ENCODE peak calls at places on chromosomes 2 and 18, in eight cellular contexts. A is prostate gland, G is RWPE1, P is lung, Z is stomach, W is astrocyte of the cerebellum, T is neural progenitor cell, I is GM10248. C is an unnamed sample.

GRCh38 chr2:84942964-84943421 is 28.0 kb upstream of the KCMF1 start:
- DNase-seq in Z (no peak), G (no peak), A (no peak), P (no peak), T (no peak), W (no peak), I (peak), C (no peak)

GRCh38 chr18:57738078-57738477 is 65.0 kb downstream of the ATP8B1 start:
- DNase-seq in I (no peak), A (no peak), Z (no peak), G (no peak), P (no peak), T (no peak), W (no peak), C (no peak)

GRCh38 chr2:197806317-197806633 is 1.9 kb downstream of the PLCL1 start:
- DNase-seq in W (no peak), A (no peak), T (no peak), I (no peak), P (no peak), Z (no peak), G (no peak), C (no peak)

GRCh38 chr2:31515586-31515985 is 65.2 kb downstream of the SRD5A2 start:
- DNase-seq in W (no peak), I (no peak), T (no peak), G (no peak), A (no peak), P (no peak), Z (no peak), C (no peak)

GRCh38 chr2:77796397-77796796 is 274.2 kb upstream of the LRRTM4 start:
- DNase-seq in A (no peak), P (no peak), T (no peak), W (no peak), I (no peak), Z (no peak), G (no peak), C (no peak)

GRCh38 chr2:239934571-239935171 is 90.5 kb downstream of the NDUFA10 start:
- DNase-seq in Z (peak), G (peak), A (peak), I (peak), P (no peak), T (peak), W (peak), C (peak)

GRCh38 chr2:96924775-96925747 is 55.2 kb upstream of the SEMA4C start:
- DNase-seq in W (no peak), G (no peak), Z (no peak), T (no peak), A (no peak), I (no peak), P (no peak), C (no peak)

GRCh38 chr2:54770676-54771075 is 47.2 kb downstream of the EML6 start:
- DNase-seq in T (no peak), A (no peak), Z (no peak), G (no peak), I (no peak), W (no peak), P (no peak), C (no peak)

GRCh38 chr2:188471166-188471565 is 179.5 kb downstream of the GULP1 start:
- DNase-seq in Z (no peak), P (no peak), W (no peak), T (no peak), I (no peak), A (no peak), G (no peak), C (no peak)

GRCh38 chr2:101418704-101419663 is 31.7 kb upstream of the CREG2 start:
- DNase-seq in P (peak), W (peak), T (peak), A (peak), Z (peak), I (peak), G (peak), C (peak)

GRCh38 chr18:48808476-48808875 is 142.3 kb downstream of the SMAD7 start:
- DNase-seq in I (no peak), A (no peak), T (no peak), G (no peak), W (no peak), Z (no peak), P (no peak), C (no peak)

GRCh38 chr2:235325126-235325525 is 168.7 kb upstream of the AGAP1 start:
- DNase-seq in W (no peak), A (no peak), G (peak), I (no peak), Z (no peak), P (no peak), T (no peak), C (no peak)

GRCh38 chr2:195413422-195413821 is 243.6 kb upstream of the SLC39A10 start:
- DNase-seq in T (no peak), P (no peak), G (no peak), I (no peak), Z (no peak), W (no peak), A (no peak), C (no peak)

GRCh38 chr2:175741164-175741563 is 260.9 kb downstream of the LNPK start:
- DNase-seq in I (no peak), G (no peak), T (no peak), Z (no peak), W (no peak), A (no peak), P (no peak), C (no peak)

GRCh38 chr18:57900906-57901305 is 97.8 kb upstream of the ATP8B1 start:
- DNase-seq in P (no peak), Z (no peak), A (no peak), G (no peak), I (no peak), W (no peak), T (no peak), C (no peak)

GRCh38 chr2:160869411-160869810 is 290.8 kb upstream of the TANK start:
- DNase-seq in I (no peak), Z (no peak), A (no peak), G (peak), W (peak), P (peak), T (no peak), C (no peak)

GRCh38 chr2:74416721-74417120 is 4.7 kb downstream of the C2orf81 start:
- DNase-seq in W (no peak), Z (no peak), P (no peak), A (no peak), I (no peak), T (no peak), G (no peak), C (no peak)
- TF ChIP-seq CTCF in W (no peak), Z (no peak), P (no peak), A (no peak), I (no peak), T (no peak), G (no peak), C (no peak)

DNA sequence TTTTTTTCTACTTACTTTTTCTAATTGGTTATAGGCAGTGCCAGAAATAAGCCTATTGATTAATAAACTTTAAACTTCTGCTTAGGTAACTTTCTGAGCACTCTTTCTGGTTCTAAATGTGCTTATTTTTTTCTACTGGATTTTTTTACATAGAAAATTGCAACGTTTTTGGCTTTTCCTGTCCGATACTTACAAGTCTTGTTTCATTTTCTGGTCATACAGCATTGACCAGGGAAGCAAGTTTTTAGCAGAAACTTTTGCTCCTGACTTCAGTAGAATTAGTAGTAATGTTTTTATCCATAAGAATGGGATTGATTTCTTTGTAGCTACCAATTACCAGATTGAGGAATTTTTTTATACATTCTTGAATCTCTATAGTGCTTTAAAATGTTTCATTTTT is 36.9 kb downstream of the NCKAP5 start:
- DNase-seq in T (no peak), G (no peak), I (no peak), W (no peak), A (no peak), Z (no peak), P (no peak), C (no peak)
- TF ChIP-seq CTCF in T (no peak), G (no peak), I (no peak), W (no peak), A (no peak), Z (no peak), P (no peak), C (no peak)

GRCh38 chr2:134399096-134399495 is 145.2 kb downstream of the MGAT5 start:
- DNase-seq in G (no peak), Z (no peak), W (no peak), A (no peak), I (no peak), P (no peak), T (no peak), C (no peak)
- TF ChIP-seq CTCF in G (no peak), Z (no peak), W (no peak), A (no peak), I (no peak), P (no peak), T (no peak), C (no peak)

DNA sequence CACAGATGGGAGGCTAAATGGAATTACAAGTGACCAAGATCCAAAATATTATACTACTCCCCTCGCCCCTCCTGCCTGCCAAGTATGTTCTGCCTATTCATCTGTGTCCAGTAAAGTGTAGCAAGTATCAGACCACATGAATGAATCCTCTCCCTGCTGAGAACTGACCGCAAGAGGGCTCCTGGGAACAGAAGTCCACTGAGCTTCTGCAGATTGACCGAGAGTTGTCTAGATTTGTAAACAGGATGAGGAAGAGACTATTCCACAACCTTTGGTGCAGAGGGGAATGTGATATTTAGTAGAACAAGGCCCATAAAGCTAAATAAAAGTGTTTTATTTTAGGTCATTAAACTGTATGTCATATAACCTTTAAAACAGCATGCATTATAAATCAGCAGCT is 376.9 kb downstream of the DCC start:
- DNase-seq in T (peak), I (no peak), W (peak), Z (no peak), A (no peak), G (peak), P (no peak), C (peak)
- TF ChIP-seq CTCF in T (peak), I (peak), W (peak), Z (no peak), A (no peak), G (peak), P (no peak), C (no peak)

GRCh38 chr2:98927059-98927458 is 9.0 kb downstream of the CRACDL start:
- DNase-seq in G (no peak), P (no peak), Z (no peak), T (no peak), I (no peak), A (no peak), W (no peak), C (no peak)
- TF ChIP-seq CTCF in G (no peak), P (no peak), Z (no peak), T (no peak), I (no peak), A (no peak), W (no peak), C (no peak)

GRCh38 chr18:7926526-7926925 is 359.4 kb downstream of the PTPRM start:
- DNase-seq in G (no peak), T (peak), W (no peak), P (no peak), A (no peak), Z (peak), I (no peak), C (no peak)
- TF ChIP-seq CTCF in G (no peak), T (peak), W (no peak), P (no peak), A (no peak), Z (peak), I (no peak), C (no peak)

GRCh38 chr18:75880266-75880665 is 452.8 kb upstream of the SMIM21 start:
- DNase-seq in G (no peak), W (no peak), A (no peak), T (no peak), P (no peak), I (no peak), Z (no peak), C (no peak)

GRCh38 chr18:75879196-75879595 is 451.7 kb upstream of the SMIM21 start:
- DNase-seq in I (no peak), P (no peak), Z (no peak), A (no peak), W (peak), G (no peak), T (no peak), C (no peak)

GRCh38 chr18:75880913-75881504 is 453.5 kb upstream of the SMIM21 start:
- DNase-seq in Z (no peak), A (peak), P (no peak), T (no peak), I (no peak), W (no peak), G (no peak), C (no peak)

DNA sequence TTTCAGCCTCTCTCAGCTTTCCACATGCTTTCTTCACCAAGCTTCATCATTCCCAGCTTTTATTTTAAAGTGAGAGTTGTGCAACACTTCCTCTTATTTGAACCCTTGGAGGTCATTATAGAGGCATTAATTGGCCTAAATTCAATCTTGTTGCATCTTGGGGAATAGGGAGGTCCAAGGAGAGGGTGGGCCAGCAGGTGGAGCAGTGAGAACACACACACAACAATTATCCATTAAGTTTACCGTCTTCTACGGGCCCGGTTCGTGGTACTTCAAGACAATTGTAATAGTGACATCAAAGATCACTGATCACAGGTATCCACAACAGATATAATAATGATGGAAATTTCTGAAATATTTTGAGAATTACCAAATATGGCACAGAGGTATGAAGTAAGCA is 457.2 kb upstream of the SMIM21 start:
- DNase-seq in I (no peak), P (no peak), W (no peak), G (no peak), Z (no peak), A (no peak), T (no peak), C (no peak)
- TF ChIP-seq CTCF in I (no peak), P (no peak), W (no peak), G (no peak), Z (no peak), A (no peak), T (peak), C (no peak)

DNA sequence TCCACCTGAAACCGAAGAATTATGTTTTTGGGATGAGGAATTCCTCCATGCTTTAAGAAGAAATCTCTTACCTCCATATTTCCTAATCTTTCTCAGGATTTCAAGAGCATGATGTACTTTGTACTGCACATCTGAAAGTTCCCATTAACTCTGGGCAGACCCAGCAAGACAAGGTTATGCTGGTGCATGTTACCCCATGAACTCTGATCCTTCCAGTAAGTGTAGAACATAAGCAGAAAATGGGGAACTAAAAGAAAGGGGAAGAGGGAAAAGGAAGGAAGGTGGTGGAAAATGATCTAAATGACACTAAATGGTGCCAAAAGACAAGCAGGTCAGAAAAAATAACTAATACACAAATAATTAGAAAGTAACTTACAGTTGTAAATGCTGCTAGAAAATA is 50.7 kb downstream of the STRN start:
- DNase-seq in Z (no peak), T (no peak), A (no peak), I (no peak), W (no peak), P (no peak), G (no peak), C (no peak)
- TF ChIP-seq CTCF in Z (no peak), T (no peak), A (no peak), I (no peak), W (no peak), P (no peak), G (no peak), C (no peak)